ENCODE peak calls at places on chromosomes 3 and 15, in eight cellular contexts. One of them, this sample, is unnamed.

GRCh38 chr15:57048930-57049550 is 130.6 kb downstream of the TCF12 start:
- DNase-seq in mammary epithelial cell: no peak
- DNase-seq in AG10803: no peak
- DNase-seq in suprapubic skin: no peak
- DNase-seq in HepG2: no peak
- DNase-seq in A673: no peak
- DNase-seq in upper lobe of right lung: no peak
- DNase-seq in body of pancreas: no peak
- DNase-seq in this sample: no peak

GRCh38 chr3:108662141-108662738 is 72.7 kb downstream of the DZIP3 start:
- DNase-seq in mammary epithelial cell: peak; percentile 42
- DNase-seq in upper lobe of right lung: no peak
- DNase-seq in A673: peak; percentile 84
- DNase-seq in body of pancreas: peak; percentile 5
- DNase-seq in HepG2: peak; percentile 56
- DNase-seq in suprapubic skin: no peak
- DNase-seq in AG10803: peak; percentile 87
- DNase-seq in this sample: peak; percentile 66

GRCh38 chr3:122676759-122677158 is 3.9 kb upstream of the PARP14 start:
- DNase-seq in HepG2: no peak
- DNase-seq in A673: no peak
- DNase-seq in body of pancreas: no peak
- DNase-seq in suprapubic skin: no peak
- DNase-seq in upper lobe of right lung: no peak
- DNase-seq in AG10803: no peak
- DNase-seq in mammary epithelial cell: no peak
- DNase-seq in this sample: peak; percentile 18

GRCh38 chr3:15610083-15610482 is 8.5 kb downstream of the BTD start:
- DNase-seq in suprapubic skin: no peak
- DNase-seq in upper lobe of right lung: peak; percentile 73
- DNase-seq in mammary epithelial cell: peak; percentile 83
- DNase-seq in AG10803: peak; percentile 80
- DNase-seq in A673: no peak
- DNase-seq in HepG2: peak; percentile 63
- DNase-seq in body of pancreas: peak; percentile 43
- DNase-seq in this sample: peak; percentile 64

GRCh38 chr15:90988249-90988648 is 6.1 kb downstream of the PRC1 start:
- DNase-seq in suprapubic skin: no peak
- DNase-seq in AG10803: no peak
- DNase-seq in mammary epithelial cell: no peak
- DNase-seq in A673: no peak
- DNase-seq in body of pancreas: no peak
- DNase-seq in upper lobe of right lung: no peak
- DNase-seq in HepG2: no peak
- DNase-seq in this sample: no peak

GRCh38 chr15:91521996-91522395 is 331.5 kb upstream of the SLCO3A1 start:
- DNase-seq in A673: no peak
- DNase-seq in HepG2: no peak
- DNase-seq in body of pancreas: no peak
- DNase-seq in upper lobe of right lung: no peak
- DNase-seq in mammary epithelial cell: peak; percentile 72
- DNase-seq in AG10803: peak; percentile 82
- DNase-seq in suprapubic skin: no peak
- DNase-seq in this sample: no peak

GRCh38 chr3:43214616-43215015 is 71.7 kb upstream of the SNRK start:
- DNase-seq in AG10803: peak; percentile 21
- DNase-seq in mammary epithelial cell: peak; percentile 85
- DNase-seq in suprapubic skin: no peak
- DNase-seq in upper lobe of right lung: no peak
- DNase-seq in body of pancreas: no peak
- DNase-seq in A673: peak; percentile 12
- DNase-seq in HepG2: no peak
- DNase-seq in this sample: no peak

GRCh38 chr15:59917504-59918157 is 86.5 kb upstream of the FOXB1 start:
- DNase-seq in HepG2: peak; percentile 50
- DNase-seq in A673: peak; percentile 65
- DNase-seq in suprapubic skin: peak; percentile 79
- DNase-seq in mammary epithelial cell: peak; percentile 60
- DNase-seq in upper lobe of right lung: peak; percentile 73
- DNase-seq in body of pancreas: peak; percentile 71
- DNase-seq in AG10803: peak; percentile 25
- DNase-seq in this sample: no peak

GRCh38 chr15:91289324-91289723 is 189.3 kb downstream of the SV2B start:
- DNase-seq in A673: peak; percentile 16
- DNase-seq in mammary epithelial cell: no peak
- DNase-seq in body of pancreas: no peak
- DNase-seq in AG10803: no peak
- DNase-seq in upper lobe of right lung: no peak
- DNase-seq in HepG2: no peak
- DNase-seq in suprapubic skin: no peak
- DNase-seq in this sample: no peak

GRCh38 chr3:126540342-126540849 is 16.4 kb downstream of the CHST13 start:
- DNase-seq in upper lobe of right lung: peak; percentile 59
- DNase-seq in mammary epithelial cell: peak; percentile 82
- DNase-seq in AG10803: peak; percentile 96
- DNase-seq in HepG2: no peak
- DNase-seq in A673: peak; percentile 72
- DNase-seq in body of pancreas: peak; percentile 11
- DNase-seq in suprapubic skin: peak; percentile 48
- DNase-seq in this sample: peak; percentile 83

GRCh38 chr3:33537135-33537534 is 96.9 kb upstream of the UBP1 start:
- DNase-seq in body of pancreas: peak; percentile 68
- DNase-seq in AG10803: no peak
- DNase-seq in suprapubic skin: no peak
- DNase-seq in mammary epithelial cell: no peak
- DNase-seq in upper lobe of right lung: no peak
- DNase-seq in HepG2: no peak
- DNase-seq in A673: no peak
- DNase-seq in this sample: no peak

GRCh38 chr3:32592696-32593353 is 22.2 kb upstream of the DYNC1LI1 start:
- DNase-seq in suprapubic skin: no peak
- DNase-seq in body of pancreas: no peak
- DNase-seq in A673: no peak
- DNase-seq in upper lobe of right lung: peak; percentile 67
- DNase-seq in mammary epithelial cell: no peak
- DNase-seq in HepG2: no peak
- DNase-seq in AG10803: no peak
- DNase-seq in this sample: no peak

GRCh38 chr15:35728176-35728938 is 182.4 kb upstream of the DPH6 start:
- DNase-seq in upper lobe of right lung: no peak
- DNase-seq in body of pancreas: peak; percentile 9
- DNase-seq in suprapubic skin: no peak
- DNase-seq in mammary epithelial cell: no peak
- DNase-seq in AG10803: no peak
- DNase-seq in A673: no peak
- DNase-seq in HepG2: no peak
- DNase-seq in this sample: no peak

GRCh38 chr3:95418251-95418650 is 1355.4 kb downstream of the NSUN3 start:
- DNase-seq in A673: no peak
- DNase-seq in suprapubic skin: no peak
- DNase-seq in AG10803: no peak
- DNase-seq in mammary epithelial cell: no peak
- DNase-seq in HepG2: no peak
- DNase-seq in body of pancreas: no peak
- DNase-seq in upper lobe of right lung: no peak
- DNase-seq in this sample: no peak

GRCh38 chr3:65438612-65439011 is 600.1 kb downstream of the MAGI1 start:
- DNase-seq in AG10803: no peak
- DNase-seq in HepG2: no peak
- DNase-seq in suprapubic skin: no peak
- DNase-seq in A673: no peak
- DNase-seq in mammary epithelial cell: no peak
- DNase-seq in body of pancreas: no peak
- DNase-seq in upper lobe of right lung: no peak
- DNase-seq in this sample: no peak

GRCh38 chr3:65438096-65438495 is 600.6 kb downstream of the MAGI1 start:
- DNase-seq in mammary epithelial cell: no peak
- DNase-seq in suprapubic skin: no peak
- DNase-seq in body of pancreas: no peak
- DNase-seq in HepG2: no peak
- DNase-seq in AG10803: no peak
- DNase-seq in A673: no peak
- DNase-seq in upper lobe of right lung: no peak
- DNase-seq in this sample: no peak

GRCh38 chr3:65433480-65433879 is 605.2 kb downstream of the MAGI1 start:
- DNase-seq in suprapubic skin: no peak
- DNase-seq in upper lobe of right lung: no peak
- DNase-seq in A673: no peak
- DNase-seq in AG10803: no peak
- DNase-seq in mammary epithelial cell: no peak
- DNase-seq in body of pancreas: no peak
- DNase-seq in HepG2: no peak
- DNase-seq in this sample: no peak

GRCh38 chr3:65439641-65440040 is 599.1 kb downstream of the MAGI1 start:
- DNase-seq in A673: peak; percentile 52
- DNase-seq in suprapubic skin: no peak
- DNase-seq in HepG2: peak; percentile 32
- DNase-seq in AG10803: peak; percentile 63
- DNase-seq in upper lobe of right lung: no peak
- DNase-seq in body of pancreas: peak; percentile 49
- DNase-seq in mammary epithelial cell: peak; percentile 39
- DNase-seq in this sample: peak; percentile 27

GRCh38 chr3:65436580-65436979 is 602.1 kb downstream of the MAGI1 start:
- DNase-seq in A673: peak; percentile 29
- DNase-seq in body of pancreas: no peak
- DNase-seq in suprapubic skin: no peak
- DNase-seq in HepG2: peak; percentile 5
- DNase-seq in AG10803: no peak
- DNase-seq in upper lobe of right lung: no peak
- DNase-seq in mammary epithelial cell: no peak
- DNase-seq in this sample: no peak
- TF ChIP-seq CTCF in A673: peak; percentile 44
- TF ChIP-seq CTCF in body of pancreas: no peak
- TF ChIP-seq CTCF in suprapubic skin: no peak
- TF ChIP-seq CTCF in HepG2: peak; percentile 61
- TF ChIP-seq CTCF in AG10803: peak; percentile 25
- TF ChIP-seq CTCF in upper lobe of right lung: no peak
- TF ChIP-seq CTCF in mammary epithelial cell: peak; percentile 34
- TF ChIP-seq CTCF in this sample: peak; percentile 20

GRCh38 chr3:150082898-150083652 is 112.4 kb upstream of the PFN2 start:
- DNase-seq in A673: no peak
- DNase-seq in body of pancreas: no peak
- DNase-seq in HepG2: no peak
- DNase-seq in mammary epithelial cell: no peak
- DNase-seq in AG10803: no peak
- DNase-seq in suprapubic skin: no peak
- DNase-seq in upper lobe of right lung: no peak
- DNase-seq in this sample: no peak
- H3K4me3 ChIP-seq in A673: peak overlapping the region; percentile 31
- H3K4me3 ChIP-seq in body of pancreas: no peak overlapping the region
- H3K4me3 ChIP-seq in HepG2: no peak overlapping the region
- H3K4me3 ChIP-seq in mammary epithelial cell: peak overlapping the region; percentile 27
- H3K4me3 ChIP-seq in AG10803: peak overlapping the region; percentile 49
- H3K4me3 ChIP-seq in suprapubic skin: peak overlapping the region; percentile 10
- H3K4me3 ChIP-seq in upper lobe of right lung: peak overlapping the region; percentile 19
- H3K4me3 ChIP-seq in this sample: peak overlapping the region; percentile 4

GRCh38 chr3:170496026-170496867 is 77.6 kb downstream of the CLDN11 start:
- DNase-seq in suprapubic skin: no peak
- DNase-seq in upper lobe of right lung: no peak
- DNase-seq in HepG2: no peak
- DNase-seq in AG10803: no peak
- DNase-seq in body of pancreas: no peak
- DNase-seq in mammary epithelial cell: no peak
- DNase-seq in A673: no peak
- DNase-seq in this sample: no peak
- TF ChIP-seq CTCF in suprapubic skin: no peak
- TF ChIP-seq CTCF in upper lobe of right lung: no peak
- TF ChIP-seq CTCF in HepG2: no peak
- TF ChIP-seq CTCF in AG10803: no peak
- TF ChIP-seq CTCF in body of pancreas: no peak
- TF ChIP-seq CTCF in mammary epithelial cell: no peak
- TF ChIP-seq CTCF in A673: peak; percentile 24
- TF ChIP-seq CTCF in this sample: no peak

DNA sequence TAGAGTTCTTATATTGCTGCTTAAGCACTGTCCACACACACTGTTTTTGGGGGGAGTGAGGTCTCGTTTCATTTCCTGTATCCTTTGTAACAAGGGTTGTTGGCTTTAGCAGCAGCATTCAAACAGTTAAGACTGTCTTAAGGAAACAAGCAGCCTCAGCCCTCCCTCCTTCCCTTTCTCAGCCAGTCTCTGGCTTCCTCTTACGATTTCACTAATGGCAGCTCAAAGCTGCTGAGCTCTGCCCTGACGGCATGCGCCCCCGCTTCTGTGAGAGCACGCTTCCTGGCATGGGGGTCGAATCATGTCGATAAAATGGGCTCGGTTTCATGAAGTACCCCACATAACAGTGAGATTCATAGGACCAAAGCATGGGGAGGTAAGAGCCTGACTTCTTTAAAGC is 105.0 kb downstream of the KLHL25 start:
- DNase-seq in AG10803: peak; percentile 59
- DNase-seq in HepG2: no peak
- DNase-seq in upper lobe of right lung: no peak
- DNase-seq in A673: peak; percentile 61
- DNase-seq in mammary epithelial cell: no peak
- DNase-seq in body of pancreas: peak; percentile 25
- DNase-seq in suprapubic skin: no peak
- DNase-seq in this sample: no peak
- H3K4me3 ChIP-seq in AG10803: peak overlapping the region; percentile 38
- H3K4me3 ChIP-seq in HepG2: no peak overlapping the region
- H3K4me3 ChIP-seq in upper lobe of right lung: peak overlapping the region; percentile 30
- H3K4me3 ChIP-seq in A673: peak overlapping the region; percentile 20
- H3K4me3 ChIP-seq in mammary epithelial cell: no peak overlapping the region
- H3K4me3 ChIP-seq in body of pancreas: no peak overlapping the region
- H3K4me3 ChIP-seq in suprapubic skin: peak overlapping the region; percentile 41
- H3K4me3 ChIP-seq in this sample: peak overlapping the region; percentile 17

DNA sequence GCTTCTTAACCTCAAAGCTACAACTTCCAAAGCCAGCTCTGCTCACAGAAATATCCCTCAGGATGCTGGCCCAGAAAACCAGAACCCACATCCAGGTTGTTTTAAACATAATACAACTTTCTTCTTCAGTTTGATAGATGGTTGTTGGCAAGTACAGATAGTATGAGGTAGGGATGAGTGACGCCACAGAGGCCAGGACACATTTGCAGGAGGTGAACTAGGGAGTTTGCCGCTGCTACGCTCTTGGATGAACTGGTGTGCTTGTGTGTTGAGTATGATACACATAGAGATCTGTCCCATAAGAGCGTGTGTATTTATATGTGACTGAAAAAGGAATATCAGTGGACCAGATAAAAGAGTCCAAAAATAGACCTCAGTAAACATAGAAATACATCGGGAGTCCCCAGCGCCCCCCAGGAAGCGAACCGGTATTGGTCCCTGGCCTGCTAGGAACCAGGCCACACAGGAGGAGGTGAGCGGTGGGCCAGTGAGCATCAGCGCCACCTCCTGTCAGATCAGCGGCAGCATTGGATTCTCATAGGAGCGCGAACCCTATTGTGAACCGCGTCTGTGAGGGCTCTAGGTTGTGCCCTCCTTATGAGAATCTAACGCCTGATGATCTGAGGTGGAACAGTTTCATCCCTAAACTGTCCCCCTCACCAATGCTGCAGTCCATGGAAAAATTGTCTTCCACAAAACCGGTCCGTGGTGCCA is 98.0 kb downstream of the LRRK1 start:
- DNase-seq in suprapubic skin: peak; percentile 29
- DNase-seq in mammary epithelial cell: no peak
- DNase-seq in AG10803: no peak
- DNase-seq in body of pancreas: no peak
- DNase-seq in upper lobe of right lung: no peak
- DNase-seq in A673: peak; percentile 39
- DNase-seq in HepG2: no peak
- DNase-seq in this sample: no peak
- TF ChIP-seq CTCF in suprapubic skin: no peak
- TF ChIP-seq CTCF in mammary epithelial cell: no peak
- TF ChIP-seq CTCF in AG10803: no peak
- TF ChIP-seq CTCF in body of pancreas: no peak
- TF ChIP-seq CTCF in upper lobe of right lung: no peak
- TF ChIP-seq CTCF in A673: peak; percentile 66
- TF ChIP-seq CTCF in HepG2: peak; percentile 69
- TF ChIP-seq CTCF in this sample: peak; percentile 19